ENCODE peak calls at places on chromosome 5, in six cellular contexts. K is HEK293T; V is activated effector memory CD4-positive, alpha-beta T cell treated with anti-CD3 and anti-CD28 coated beads, Interleukin-2, amount 50 U/mL, for 16 hours; T is AG09309; F is stimulated activated CD4-positive, alpha-beta T cell treated with anti-CD3 and anti-CD28 coated beads, TNF-alpha, amount 100 ng/mL, for 1 hour; E is NCI-H2029. M is an unnamed sample.

GRCh38 chr5:90022711-90023053 is 386.9 kb downstream of the CETN3 start:
- DNase-seq in K (no peak), V (no peak), T (no peak), F (no peak), E (no peak), M (no peak)

GRCh38 chr5:151065609-151066008 is 15.2 kb downstream of the TNIP1 start:
- DNase-seq in K (no peak), V (no peak), T (no peak), F (no peak), E (no peak), M (no peak)

GRCh38 chr5:78065663-78066062 is 228.8 kb downstream of the AP3B1 start:
- DNase-seq in K (no peak), V (no peak), T (no peak), F (no peak), E (no peak), M (peak)

GRCh38 chr5:14591548-14591947 is 10.0 kb downstream of the OTULINL start:
- DNase-seq in K (no peak), V (no peak), T (no peak), F (no peak), E (no peak), M (no peak)

GRCh38 chr5:94442971-94443370 is 175.4 kb downstream of the KIAA0825 start:
- DNase-seq in K (no peak), V (no peak), T (no peak), F (no peak), E (no peak), M (no peak)

GRCh38 chr5:107388111-107388861 is 282.5 kb downstream of the EFNA5 start:
- DNase-seq in K (no peak), V (no peak), T (peak), F (no peak), E (no peak), M (no peak)

GRCh38 chr5:170630711-170631141 is 126.9 kb downstream of the KCNIP1 start:
- DNase-seq in K (no peak), V (no peak), T (no peak), F (no peak), E (no peak), M (peak)

GRCh38 chr5:102611312-102611711 is 112.5 kb upstream of the SLCO6A1 start:
- DNase-seq in K (no peak), V (no peak), T (no peak), F (no peak), E (no peak), M (no peak)

GRCh38 chr5:32522429-32523143 is 62.8 kb upstream of the SUB1 start:
- DNase-seq in K (no peak), V (no peak), T (peak), F (peak), E (no peak), M (no peak)

GRCh38 chr5:39341934-39342333 is 22.4 kb downstream of the C9 start:
- DNase-seq in K (no peak), V (no peak), T (no peak), F (no peak), E (no peak), M (no peak)

GRCh38 chr5:51279983-51280382 is 103.3 kb upstream of the ISL1 start:
- DNase-seq in K (peak), V (no peak), T (no peak), F (no peak), E (no peak), M (no peak)

GRCh38 chr5:67147768-67148167 is 48.8 kb downstream of the CD180 start:
- DNase-seq in K (no peak), V (no peak), T (no peak), F (no peak), E (no peak), M (no peak)

GRCh38 chr5:81163641-81164040 is 69.5 kb upstream of the CKMT2 start:
- DNase-seq in K (no peak), V (no peak), T (no peak), F (no peak), E (no peak), M (no peak)

GRCh38 chr5:173781432-173781825 is 106.7 kb upstream of the CPEB4 start:
- DNase-seq in K (no peak), V (no peak), T (no peak), F (no peak), E (no peak), M (no peak)

GRCh38 chr5:71938886-71939285 is 168.4 kb upstream of the MAP1B start:
- DNase-seq in K (no peak), V (no peak), T (no peak), F (no peak), E (peak), M (peak)

GRCh38 chr5:137236266-137236665 is 262.9 kb downstream of the SPOCK1 start:
- DNase-seq in K (no peak), V (no peak), T (no peak), F (no peak), E (no peak), M (no peak)

GRCh38 chr5:175047048-175047447 is 322.7 kb downstream of the MSX2 start:
- DNase-seq in K (no peak), V (no peak), T (no peak), F (no peak), E (no peak), M (no peak)

GRCh38 chr5:178525906-178526732 is 64.1 kb downstream of the COL23A1 start:
- DNase-seq in K (no peak), V (no peak), T (no peak), F (no peak), E (no peak), M (no peak)

GRCh38 chr5:160330212-160330611 is 17.8 kb upstream of the CCNJL start:
- DNase-seq in K (no peak), V (no peak), T (no peak), F (no peak), E (no peak), M (no peak)

GRCh38 chr5:98774192-98775046 is 956 bp downstream of the RGMB start:
- DNase-seq in K (peak), V (peak), T (no peak), F (no peak), E (peak), M (peak)

GRCh38 chr5:176536902-176537607 is at the start of gene RNF44:
- DNase-seq in K (peak), V (peak), T (peak), F (peak), E (peak), M (peak)